ENCODE peak calls at places on chromosome 10, in eight cellular contexts. Z, R, T, X, C, E, G and V are unnamed samples. For H3K9me3, the result is how much of the 10 kb centered on the place peaks cover.

GRCh38 chr10:131158695-131159094 is 152.8 kb downstream of the TCERG1L start:
- DNase-seq in Z (no peak), R (no peak), T (no peak), X (no peak), C (no peak), E (no peak), G (no peak), V (no peak)

GRCh38 chr10:71509444-71509843 is 112.7 kb downstream of the CDH23 start:
- DNase-seq in Z (no peak), R (no peak), T (no peak), X (no peak), C (no peak), E (no peak), G (no peak), V (no peak)

GRCh38 chr10:68423522-68423921 is 16.4 kb upstream of the RUFY2 start:
- DNase-seq in Z (no peak), R (no peak), T (no peak), X (no peak), C (no peak), E (no peak), G (no peak), V (no peak)

GRCh38 chr10:127565583-127565982 is 16.5 kb downstream of the NPS start:
- DNase-seq in Z (no peak), R (no peak), T (no peak), X (no peak), C (no peak), E (no peak), G (no peak), V (no peak)

GRCh38 chr10:46534828-46535524 is 21.5 kb downstream of the GPRIN2 start:
- DNase-seq in Z (no peak), R (no peak), T (no peak), X (no peak), C (no peak), E (no peak), G (peak), V (no peak)

GRCh38 chr10:25441270-25441669 is 266.5 kb downstream of the GPR158 start:
- DNase-seq in Z (no peak), R (no peak), T (no peak), X (no peak), C (no peak), E (no peak), G (no peak), V (no peak)

GRCh38 chr10:132696204-132696603 is 89.7 kb downstream of the NKX6-2 start:
- DNase-seq in Z (no peak), R (no peak), T (no peak), X (no peak), C (no peak), E (no peak), G (no peak), V (no peak)

GRCh38 chr10:22611425-22612111 is 102.8 kb downstream of the PIP4K2A start:
- DNase-seq in Z (no peak), R (peak), T (no peak), X (no peak), C (no peak), E (peak), G (no peak), V (no peak)

GRCh38 chr10:70715853-70716795 is 43.8 kb downstream of the ADAMTS14 start:
- DNase-seq in Z (peak), R (no peak), T (peak), X (no peak), C (peak), E (no peak), G (peak), V (peak)

GRCh38 chr10:119831656-119832055 is 41.0 kb downstream of the MCMBP start:
- DNase-seq in Z (no peak), R (no peak), T (no peak), X (no peak), C (no peak), E (no peak), G (no peak), V (no peak)

GRCh38 chr10:114694735-114695134 is 36.7 kb upstream of the ABLIM1 start:
- DNase-seq in Z (peak), R (peak), T (peak), X (peak), C (peak), E (peak), G (peak), V (peak)

GRCh38 chr10:52216852-52217251 is 97.2 kb upstream of the DKK1 start:
- DNase-seq in Z (peak), R (peak), T (peak), X (peak), C (no peak), E (peak), G (peak), V (no peak)

GRCh38 chr10:84429926-84430520 is 101.6 kb downstream of the CCSER2 start:
- DNase-seq in Z (peak), R (peak), T (peak), X (peak), C (peak), E (peak), G (peak), V (peak)

GRCh38 chr10:112446055-112446854 is 459 bp downstream of the ZDHHC6 start:
- DNase-seq in Z (no peak), R (peak), T (peak), X (no peak), C (no peak), E (no peak), G (peak), V (no peak)

GRCh38 chr10:36441557-36441956 is 683.8 kb upstream of the ANKRD30A start:
- DNase-seq in Z (peak), R (no peak), T (peak), X (peak), C (no peak), E (no peak), G (no peak), V (no peak)

GRCh38 chr10:129967579-129968019 is 3.5 kb upstream of the EBF3 start:
- DNase-seq in Z (no peak), R (no peak), T (no peak), X (peak), C (no peak), E (no peak), G (no peak), V (no peak)

GRCh38 chr10:111384556-111384955 is 307.7 kb downstream of the ADRA2A start:
- DNase-seq in Z (no peak), R (no peak), T (no peak), X (no peak), C (no peak), E (no peak), G (peak), V (no peak)

GRCh38 chr10:4130685-4131084 is 345.7 kb upstream of the KLF6 start:
- DNase-seq in Z (no peak), R (peak), T (no peak), X (no peak), C (no peak), E (no peak), G (no peak), V (no peak)

DNA sequence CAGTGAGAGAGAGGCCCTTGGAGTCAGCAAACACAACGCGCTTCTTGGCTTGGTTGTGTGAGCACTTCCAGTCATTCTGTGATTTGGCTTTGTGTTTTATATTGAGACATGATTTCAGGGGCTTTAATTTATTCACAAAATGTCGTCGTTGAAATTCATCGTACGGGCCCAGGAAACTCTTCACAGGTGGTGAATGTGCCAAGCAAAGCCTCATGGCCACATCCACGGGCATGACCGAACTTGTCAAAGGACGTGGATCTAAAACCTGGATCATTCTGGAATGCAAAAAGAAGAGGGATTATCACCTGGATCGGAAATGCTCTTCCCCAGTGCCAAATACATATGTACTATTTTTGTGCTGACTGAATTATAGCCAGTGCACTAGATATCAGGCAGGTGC is 2.3 kb downstream of the PPP1R3C start:
- DNase-seq in Z (no peak), R (no peak), T (no peak), X (no peak), C (no peak), E (no peak), G (no peak), V (no peak)
- TF ChIP-seq EZH2phosphoT487 in Z (no peak), R (no peak), T (no peak), X (no peak), C (no peak), E (no peak), G (no peak), V (no peak)

GRCh38 chr10:31659665-31660064 is 269.0 kb downstream of the ARHGAP12 start:
- DNase-seq in Z (no peak), R (no peak), T (no peak), X (no peak), C (no peak), E (no peak), G (no peak), V (no peak)

GRCh38 chr10:31657471-31657844 is 271.2 kb downstream of the ARHGAP12 start:
- DNase-seq in Z (no peak), R (no peak), T (no peak), X (no peak), C (no peak), E (no peak), G (no peak), V (no peak)

GRCh38 chr10:31656820-31657470 is 271.7 kb downstream of the ARHGAP12 start:
- DNase-seq in Z (no peak), R (no peak), T (no peak), X (no peak), C (no peak), E (no peak), G (no peak), V (no peak)

GRCh38 chr10:31664803-31665202 is 263.8 kb downstream of the ARHGAP12 start:
- DNase-seq in Z (no peak), R (no peak), T (no peak), X (no peak), C (no peak), E (no peak), G (no peak), V (no peak)

DNA sequence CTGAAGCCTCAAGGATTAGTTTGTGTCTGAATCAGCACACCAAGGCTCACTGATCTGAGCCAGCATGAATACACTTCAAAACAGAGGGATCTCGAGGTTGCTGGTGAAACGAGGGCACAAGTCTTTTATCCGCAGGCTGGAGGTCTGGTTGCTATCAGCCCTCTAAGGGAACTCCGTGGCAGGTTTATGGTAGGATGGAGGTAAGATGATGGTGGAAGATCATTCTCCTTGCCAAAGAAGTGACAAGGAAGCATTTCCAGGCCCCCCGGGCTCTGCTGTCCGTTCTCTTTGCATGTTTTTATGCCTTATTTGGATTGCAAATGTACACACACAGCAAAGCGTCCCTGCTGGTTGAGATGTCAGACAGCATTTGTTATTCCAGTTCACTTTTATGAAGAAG is 268.3 kb downstream of the ARHGAP12 start:
- DNase-seq in Z (no peak), R (no peak), T (peak), X (no peak), C (no peak), E (no peak), G (no peak), V (no peak)
- H2AFZ ChIP-seq in Z (no peak), R (no peak), T (no peak), X (no peak), C (no peak), E (no peak), G (no peak), V (peak)

GRCh38 chr10:49255883-49256282 is 43.1 kb upstream of the C10orf71 start:
- DNase-seq in Z (no peak), R (no peak), T (no peak), X (no peak), C (no peak), E (no peak), G (no peak), V (no peak)
- H3K9me3 ChIP-seq in Z (under half), R (under half), T (under half), X (under half), C (under half), E (under half), G (under half), V (under half)

DNA sequence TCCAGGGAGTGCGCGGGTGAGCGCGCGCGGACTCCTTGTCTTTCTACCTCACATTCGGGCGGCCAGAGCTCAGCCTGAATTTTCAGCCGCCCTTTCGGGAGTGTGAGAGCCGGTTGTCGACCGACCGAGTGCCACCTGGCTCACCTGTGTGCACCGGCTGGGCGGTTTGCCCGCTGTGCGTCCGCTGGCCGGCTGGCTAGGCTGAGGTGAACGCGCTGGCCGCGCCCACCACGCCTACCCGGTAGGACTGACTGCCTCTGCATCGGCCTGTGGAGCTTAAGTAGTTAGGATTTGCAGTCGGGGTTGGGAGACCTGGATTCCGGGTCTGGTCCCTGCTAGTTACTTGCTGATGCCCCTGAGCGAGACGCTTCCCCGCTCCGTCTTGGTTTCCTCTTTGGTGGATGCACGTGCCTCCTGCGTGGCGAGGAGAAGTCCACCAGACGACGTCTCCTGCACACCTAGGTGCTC is 553 bp downstream of the TSPAN15 start:
- DNase-seq in Z (peak), R (no peak), T (peak), X (peak), C (no peak), E (no peak), G (no peak), V (peak)
- TF ChIP-seq EZH2phosphoT487 in Z (no peak), R (no peak), T (no peak), X (no peak), C (no peak), E (no peak), G (no peak), V (no peak)

DNA sequence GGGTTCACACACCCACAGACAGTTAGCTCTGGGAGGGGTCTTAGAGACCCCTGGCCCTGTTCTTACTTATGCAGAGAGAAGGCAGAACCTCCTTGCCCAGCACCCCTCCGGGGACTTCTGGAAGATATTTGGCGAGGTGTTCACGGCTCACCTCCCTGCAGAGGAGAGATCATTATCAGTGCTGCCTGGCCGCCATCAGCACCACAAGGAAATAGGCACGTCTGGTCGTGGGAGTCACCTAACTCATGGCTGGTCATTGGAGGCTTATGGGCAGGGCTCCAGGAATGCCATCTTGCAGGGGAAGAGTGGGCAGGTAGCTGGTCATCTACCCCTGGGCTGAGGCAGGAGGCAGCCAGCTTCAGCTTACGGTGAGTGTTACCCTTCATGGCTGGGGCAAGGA is 189.4 kb downstream of the RPS24 start:
- DNase-seq in Z (no peak), R (no peak), T (no peak), X (no peak), C (no peak), E (no peak), G (no peak), V (no peak)
- H2AFZ ChIP-seq in Z (no peak), R (no peak), T (no peak), X (no peak), C (no peak), E (no peak), G (no peak), V (no peak)

GRCh38 chr10:91598211-91598981 is 34.5 kb downstream of the PPP1R3C start:
- DNase-seq in Z (peak), R (no peak), T (peak), X (no peak), C (peak), E (no peak), G (peak), V (no peak)
- H3K9me3 ChIP-seq in Z (under half), R (under half), T (under half), X (under half), C (under half), E (under half), G (under half), V (under half)

GRCh38 chr10:6239213-6239991 is 36.7 kb downstream of the PFKFB3 start:
- DNase-seq in Z (peak), R (peak), T (peak), X (peak), C (peak), E (peak), G (peak), V (no peak)

GRCh38 chr10:6240254-6240653 is 37.5 kb downstream of the PFKFB3 start:
- DNase-seq in Z (no peak), R (no peak), T (no peak), X (no peak), C (no peak), E (no peak), G (no peak), V (no peak)

GRCh38 chr10:6247041-6247712 is 44.4 kb downstream of the PFKFB3 start:
- DNase-seq in Z (no peak), R (no peak), T (no peak), X (no peak), C (no peak), E (no peak), G (no peak), V (no peak)

GRCh38 chr10:6242089-6242488 is 39.4 kb downstream of the PFKFB3 start:
- DNase-seq in Z (no peak), R (no peak), T (no peak), X (no peak), C (no peak), E (no peak), G (no peak), V (no peak)

DNA sequence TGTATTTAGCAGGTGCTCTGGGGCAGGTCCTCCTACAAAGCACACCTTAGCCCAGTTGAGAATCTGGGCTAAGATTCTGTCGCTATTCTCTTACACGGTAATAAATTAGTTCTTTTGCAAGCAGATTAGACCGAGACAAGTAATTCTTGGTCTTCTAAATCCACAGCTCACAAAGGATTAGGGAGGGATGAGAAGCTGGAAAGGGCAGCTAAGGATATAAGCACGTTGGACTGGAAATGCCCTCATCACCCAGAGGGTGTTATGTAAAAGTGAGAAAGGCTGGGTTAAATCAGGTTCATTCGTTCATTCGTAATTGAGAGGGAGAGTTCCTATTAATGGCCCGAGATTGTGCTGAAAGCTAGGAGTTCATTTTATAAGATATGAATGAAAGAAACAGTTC is 41.8 kb downstream of the PFKFB3 start:
- DNase-seq in Z (no peak), R (no peak), T (no peak), X (no peak), C (no peak), E (no peak), G (no peak), V (peak)
- TF ChIP-seq EZH2phosphoT487 in Z (no peak), R (no peak), T (no peak), X (no peak), C (no peak), E (no peak), G (no peak), V (no peak)